ENCODE peak calls at places on chromosomes 5 and 9, in seven cellular contexts. One of them, this sample, is unnamed.

GRCh38 chr9:76701441-76702031 is 62.7 kb upstream of the PCA3 start:
- DNase-seq in RWPE2: no peak
- DNase-seq in astrocyte: peak
- DNase-seq in suprapubic skin: no peak
- DNase-seq in mammary epithelial cell: no peak
- DNase-seq in heart right ventricle: no peak
- DNase-seq in breast epithelium: no peak
- DNase-seq in this sample: no peak

GRCh38 chr9:98874721-98875255 is 67.3 kb downstream of the GALNT12 start:
- DNase-seq in heart right ventricle: no peak
- DNase-seq in suprapubic skin: no peak
- DNase-seq in breast epithelium: no peak
- DNase-seq in RWPE2: no peak
- DNase-seq in mammary epithelial cell: no peak
- DNase-seq in astrocyte: no peak
- DNase-seq in this sample: no peak

GRCh38 chr9:38436708-38437107 is 12.5 kb upstream of the IGFBPL1 start:
- DNase-seq in heart right ventricle: no peak
- DNase-seq in mammary epithelial cell: no peak
- DNase-seq in suprapubic skin: no peak
- DNase-seq in RWPE2: no peak
- DNase-seq in breast epithelium: no peak
- DNase-seq in astrocyte: no peak
- DNase-seq in this sample: no peak

GRCh38 chr5:159527546-159527945 is 197.3 kb upstream of the IL12B start:
- DNase-seq in suprapubic skin: no peak
- DNase-seq in heart right ventricle: no peak
- DNase-seq in RWPE2: no peak
- DNase-seq in mammary epithelial cell: no peak
- DNase-seq in breast epithelium: no peak
- DNase-seq in astrocyte: no peak
- DNase-seq in this sample: no peak

GRCh38 chr5:61673007-61673735 is 341.1 kb downstream of the ZSWIM6 start:
- DNase-seq in suprapubic skin: no peak
- DNase-seq in breast epithelium: no peak
- DNase-seq in heart right ventricle: no peak
- DNase-seq in RWPE2: no peak
- DNase-seq in mammary epithelial cell: peak
- DNase-seq in astrocyte: peak
- DNase-seq in this sample: no peak

GRCh38 chr5:61744690-61745619 is 412.9 kb downstream of the ZSWIM6 start:
- DNase-seq in astrocyte: no peak
- DNase-seq in heart right ventricle: no peak
- DNase-seq in breast epithelium: no peak
- DNase-seq in suprapubic skin: no peak
- DNase-seq in mammary epithelial cell: no peak
- DNase-seq in RWPE2: no peak
- DNase-seq in this sample: no peak

GRCh38 chr5:132557425-132557805 is 638 bp downstream of the RAD50 start:
- DNase-seq in suprapubic skin: no peak
- DNase-seq in breast epithelium: no peak
- DNase-seq in heart right ventricle: peak
- DNase-seq in mammary epithelial cell: peak
- DNase-seq in astrocyte: peak
- DNase-seq in RWPE2: no peak
- DNase-seq in this sample: peak

GRCh38 chr9:99140685-99141314 is 35.9 kb downstream of the TGFBR1 start:
- DNase-seq in mammary epithelial cell: peak
- DNase-seq in astrocyte: peak
- DNase-seq in breast epithelium: no peak
- DNase-seq in RWPE2: no peak
- DNase-seq in heart right ventricle: no peak
- DNase-seq in suprapubic skin: no peak
- DNase-seq in this sample: peak

GRCh38 chr5:63164838-63165237 is 586.2 kb downstream of the LRRC70 start:
- DNase-seq in suprapubic skin: no peak
- DNase-seq in heart right ventricle: no peak
- DNase-seq in RWPE2: no peak
- DNase-seq in breast epithelium: no peak
- DNase-seq in mammary epithelial cell: no peak
- DNase-seq in astrocyte: no peak
- DNase-seq in this sample: no peak

GRCh38 chr5:173010021-173010420 is 26.4 kb downstream of the ATP6V0E1 start:
- DNase-seq in mammary epithelial cell: peak
- DNase-seq in breast epithelium: no peak
- DNase-seq in RWPE2: no peak
- DNase-seq in astrocyte: peak
- DNase-seq in heart right ventricle: no peak
- DNase-seq in suprapubic skin: peak
- DNase-seq in this sample: no peak

GRCh38 chr9:2093920-2094597 is 78.9 kb downstream of the SMARCA2 start:
- DNase-seq in breast epithelium: no peak
- DNase-seq in mammary epithelial cell: peak
- DNase-seq in RWPE2: no peak
- DNase-seq in heart right ventricle: no peak
- DNase-seq in astrocyte: peak
- DNase-seq in suprapubic skin: no peak
- DNase-seq in this sample: no peak

GRCh38 chr5:116844015-116844414 is 269.4 kb upstream of the SEMA6A start:
- DNase-seq in mammary epithelial cell: no peak
- DNase-seq in heart right ventricle: no peak
- DNase-seq in RWPE2: no peak
- DNase-seq in suprapubic skin: no peak
- DNase-seq in astrocyte: no peak
- DNase-seq in breast epithelium: no peak
- DNase-seq in this sample: no peak

GRCh38 chr5:32143991-32144636 is 30.0 kb downstream of the GOLPH3 start:
- DNase-seq in breast epithelium: no peak
- DNase-seq in heart right ventricle: no peak
- DNase-seq in suprapubic skin: no peak
- DNase-seq in RWPE2: no peak
- DNase-seq in astrocyte: peak
- DNase-seq in mammary epithelial cell: no peak
- DNase-seq in this sample: no peak

GRCh38 chr9:120531683-120532300 is 48.2 kb downstream of the CDK5RAP2 start:
- DNase-seq in suprapubic skin: no peak
- DNase-seq in breast epithelium: no peak
- DNase-seq in mammary epithelial cell: peak
- DNase-seq in RWPE2: no peak
- DNase-seq in astrocyte: no peak
- DNase-seq in heart right ventricle: no peak
- DNase-seq in this sample: no peak
- H3K27ac ChIP-seq in suprapubic skin: peak
- H3K27ac ChIP-seq in breast epithelium: peak
- H3K27ac ChIP-seq in mammary epithelial cell: peak
- H3K27ac ChIP-seq in RWPE2: peak
- H3K27ac ChIP-seq in astrocyte: no peak
- H3K27ac ChIP-seq in heart right ventricle: no peak
- H3K27ac ChIP-seq in this sample: no peak

GRCh38 chr9:83154821-83155220 is 91.9 kb upstream of the RASEF start:
- DNase-seq in RWPE2: no peak
- DNase-seq in mammary epithelial cell: peak
- DNase-seq in heart right ventricle: no peak
- DNase-seq in breast epithelium: no peak
- DNase-seq in suprapubic skin: no peak
- DNase-seq in astrocyte: peak
- DNase-seq in this sample: no peak
- H3K27ac ChIP-seq in RWPE2: peak
- H3K27ac ChIP-seq in mammary epithelial cell: peak
- H3K27ac ChIP-seq in heart right ventricle: no peak
- H3K27ac ChIP-seq in breast epithelium: peak
- H3K27ac ChIP-seq in suprapubic skin: no peak
- H3K27ac ChIP-seq in astrocyte: peak
- H3K27ac ChIP-seq in this sample: no peak

GRCh38 chr5:33852327-33852726 is 39.5 kb downstream of the ADAMTS12 start:
- DNase-seq in astrocyte: peak
- DNase-seq in mammary epithelial cell: no peak
- DNase-seq in suprapubic skin: no peak
- DNase-seq in heart right ventricle: no peak
- DNase-seq in breast epithelium: no peak
- DNase-seq in RWPE2: no peak
- DNase-seq in this sample: no peak

GRCh38 chr5:33857037-33857436 is 34.8 kb downstream of the ADAMTS12 start:
- DNase-seq in RWPE2: no peak
- DNase-seq in breast epithelium: no peak
- DNase-seq in heart right ventricle: no peak
- DNase-seq in astrocyte: no peak
- DNase-seq in mammary epithelial cell: no peak
- DNase-seq in suprapubic skin: no peak
- DNase-seq in this sample: no peak

GRCh38 chr5:33852837-33853236 is 39.0 kb downstream of the ADAMTS12 start:
- DNase-seq in breast epithelium: no peak
- DNase-seq in heart right ventricle: no peak
- DNase-seq in suprapubic skin: no peak
- DNase-seq in RWPE2: no peak
- DNase-seq in astrocyte: no peak
- DNase-seq in mammary epithelial cell: no peak
- DNase-seq in this sample: no peak

GRCh38 chr5:33854733-33855151 is 37.0 kb downstream of the ADAMTS12 start:
- DNase-seq in astrocyte: peak
- DNase-seq in mammary epithelial cell: no peak
- DNase-seq in heart right ventricle: no peak
- DNase-seq in suprapubic skin: no peak
- DNase-seq in RWPE2: no peak
- DNase-seq in breast epithelium: no peak
- DNase-seq in this sample: no peak

GRCh38 chr5:33855396-33855795 is 36.4 kb downstream of the ADAMTS12 start:
- DNase-seq in heart right ventricle: no peak
- DNase-seq in mammary epithelial cell: peak
- DNase-seq in suprapubic skin: no peak
- DNase-seq in RWPE2: no peak
- DNase-seq in breast epithelium: no peak
- DNase-seq in astrocyte: no peak
- DNase-seq in this sample: no peak
- H3K27ac ChIP-seq in heart right ventricle: no peak
- H3K27ac ChIP-seq in mammary epithelial cell: peak
- H3K27ac ChIP-seq in suprapubic skin: no peak
- H3K27ac ChIP-seq in RWPE2: no peak
- H3K27ac ChIP-seq in breast epithelium: peak
- H3K27ac ChIP-seq in astrocyte: peak
- H3K27ac ChIP-seq in this sample: no peak

DNA sequence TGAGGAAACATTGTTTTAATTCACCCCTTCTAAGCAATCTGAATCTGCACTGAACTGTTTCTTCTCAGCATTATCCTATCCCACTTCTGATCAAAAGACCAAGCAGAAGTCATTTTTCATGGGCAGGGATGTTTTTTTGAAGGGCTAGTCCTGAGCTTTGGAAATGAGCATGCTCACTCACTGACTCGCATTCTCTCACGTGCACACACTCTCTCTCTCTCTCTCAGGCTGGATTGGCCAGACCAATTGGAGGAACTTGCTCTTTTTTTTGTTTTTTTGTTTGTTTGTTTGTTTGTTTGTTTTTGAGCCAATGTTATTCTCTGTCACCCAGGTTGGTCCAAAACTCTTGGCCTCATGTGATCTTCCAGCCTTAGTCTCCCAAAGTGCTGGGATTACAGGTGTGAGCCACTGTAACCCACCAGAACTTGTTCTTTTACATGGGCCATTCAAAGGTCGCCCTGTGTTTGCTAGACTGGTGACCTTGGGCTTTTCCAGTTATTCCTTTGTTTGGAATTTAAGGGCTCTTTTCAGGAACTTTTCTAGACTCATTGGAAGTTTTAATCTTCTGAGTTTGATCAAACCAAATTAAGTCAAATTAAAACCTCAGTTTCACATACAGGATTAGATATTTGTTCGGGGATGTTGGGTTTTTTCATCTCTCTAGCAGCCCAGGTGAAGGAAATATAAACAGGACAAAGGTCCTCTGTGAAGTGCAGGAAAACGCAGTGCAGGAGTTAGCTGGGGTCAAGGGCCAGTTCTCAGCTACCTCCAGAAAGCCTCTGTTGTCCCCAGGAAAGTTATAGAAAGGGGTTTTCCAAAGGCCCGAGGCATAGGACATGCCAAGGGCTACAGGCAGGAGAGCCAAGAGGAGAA is 13.2 kb downstream of the FAXDC2 start:
- DNase-seq in breast epithelium: no peak
- DNase-seq in RWPE2: no peak
- DNase-seq in mammary epithelial cell: no peak
- DNase-seq in suprapubic skin: no peak
- DNase-seq in astrocyte: no peak
- DNase-seq in heart right ventricle: no peak
- DNase-seq in this sample: no peak
- H3K27ac ChIP-seq in breast epithelium: no peak
- H3K27ac ChIP-seq in RWPE2: no peak
- H3K27ac ChIP-seq in mammary epithelial cell: no peak
- H3K27ac ChIP-seq in suprapubic skin: no peak
- H3K27ac ChIP-seq in astrocyte: no peak
- H3K27ac ChIP-seq in heart right ventricle: no peak
- H3K27ac ChIP-seq in this sample: no peak

This sample was measured in CD4-positive, alpha-beta T cell.